ENCODE peak calls at places on chromosomes 12 and 14, in nine cellular contexts. G is uterus, Q is sigmoid colon, N is heart left ventricle, O is fibroblast of lung, W is stomach, P is heart right ventricle, S is kidney, I is ovary. E is an unnamed sample.

GRCh38 chr12:16531623-16532022 is 74.3 kb downstream of the LMO3 start:
- DNase-seq in G (no peak), Q (no peak), N (no peak), O (peak; percentile 14), W (peak; percentile 36), P (no peak), S (no peak), I (no peak), E (no peak)

GRCh38 chr12:51746416-51746815 is 102.1 kb downstream of the FIGNL2 start:
- DNase-seq in G (no peak), Q (no peak), N (no peak), O (no peak), W (no peak), P (no peak), S (no peak), I (no peak), E (no peak)

GRCh38 chr12:101127521-101128219 is 82.4 kb downstream of the SLC5A8 start:
- DNase-seq in G (no peak), Q (no peak), N (no peak), O (peak; percentile 79), W (no peak), P (no peak), S (peak; percentile 48), I (no peak), E (no peak)

GRCh38 chr14:65024957-65025356 is 38.3 kb downstream of the FNTB start:
- DNase-seq in G (no peak), Q (peak; percentile 50), N (no peak), O (no peak), W (no peak), P (no peak), S (no peak), I (no peak), E (no peak)

GRCh38 chr12:62716866-62717477 is 218.0 kb downstream of the PPM1H start:
- DNase-seq in G (no peak), Q (no peak), N (no peak), O (peak; percentile 33), W (no peak), P (no peak), S (no peak), I (no peak), E (no peak)

GRCh38 chr14:92615451-92615850 is 101.9 kb downstream of the RIN3 start:
- DNase-seq in G (no peak), Q (no peak), N (no peak), O (no peak), W (no peak), P (no peak), S (no peak), I (no peak), E (no peak)

GRCh38 chr14:94307410-94307992 is 14.4 kb upstream of the SERPINA10 start:
- DNase-seq in G (no peak), Q (no peak), N (no peak), O (no peak), W (no peak), P (no peak), S (no peak), I (no peak), E (no peak)

GRCh38 chr12:73863541-73863940 is 674.1 kb upstream of the ATXN7L3B start:
- DNase-seq in G (no peak), Q (no peak), N (no peak), O (peak; percentile 22), W (no peak), P (no peak), S (no peak), I (no peak), E (no peak)

GRCh38 chr14:92973798-92974372 is 50.9 kb downstream of the CHGA start:
- DNase-seq in G (peak; percentile 62), Q (no peak), N (no peak), O (no peak), W (no peak), P (no peak), S (peak; percentile 67), I (no peak), E (no peak)

GRCh38 chr14:101810897-101811620 is 49.5 kb downstream of the PPP2R5C start:
- DNase-seq in G (no peak), Q (no peak), N (no peak), O (peak; percentile 52), W (no peak), P (no peak), S (no peak), I (no peak), E (no peak)

GRCh38 chr12:25615119-25615518 is 62.0 kb upstream of the LMNTD1 start:
- DNase-seq in G (no peak), Q (no peak), N (no peak), O (peak; percentile 90), W (no peak), P (no peak), S (no peak), I (no peak), E (no peak)

GRCh38 chr12:27969901-27970390 is 2.6 kb downstream of the PTHLH start:
- DNase-seq in G (peak; percentile 39), Q (peak; percentile 74), N (peak; percentile 50), O (peak; percentile 80), W (peak; percentile 72), P (peak; percentile 38), S (peak; percentile 81), I (peak; percentile 46), E (peak; percentile 11)

GRCh38 chr14:99550387-99550992 is 53.5 kb downstream of the CCDC85C start:
- DNase-seq in G (no peak), Q (no peak), N (no peak), O (no peak), W (no peak), P (no peak), S (no peak), I (no peak), E (no peak)

GRCh38 chr12:24062642-24063245 is 113.3 kb upstream of the SOX5 start:
- DNase-seq in G (no peak), Q (no peak), N (no peak), O (no peak), W (no peak), P (no peak), S (no peak), I (no peak), E (no peak)

GRCh38 chr12:131378861-131379665 is 331.8 kb upstream of the SFSWAP start:
- DNase-seq in G (no peak), Q (no peak), N (no peak), O (no peak), W (no peak), P (no peak), S (peak; percentile 32), I (no peak), E (no peak)
- H3K27ac ChIP-seq in G (no peak overlapping the region), Q (no peak overlapping the region), N (no peak overlapping the region), O (no peak overlapping the region), W (no peak overlapping the region), P (no peak overlapping the region), S (no peak overlapping the region), I (no peak overlapping the region), E (no peak overlapping the region)

DNA sequence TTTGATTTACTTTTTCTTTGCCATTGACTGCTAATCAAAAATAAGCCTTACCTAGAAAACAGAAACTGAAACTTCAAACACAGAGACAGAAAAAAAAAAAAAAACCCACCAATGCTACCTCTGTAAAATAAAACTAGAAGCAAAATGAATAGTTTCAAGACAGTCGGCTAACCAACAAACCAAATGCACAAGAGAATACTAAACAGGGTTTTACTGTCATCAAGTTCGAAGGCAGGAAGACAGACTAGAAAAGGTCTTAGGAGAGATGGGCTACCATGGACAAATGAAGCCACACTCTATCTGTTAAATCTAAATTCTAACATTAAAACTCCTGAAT is 59.5 kb downstream of the SEL1L start:
- DNase-seq in G (no peak), Q (no peak), N (no peak), O (no peak), W (no peak), P (no peak), S (no peak), I (no peak), E (no peak)
- H3K4me3 ChIP-seq in G (no peak overlapping the region), Q (no peak overlapping the region), N (no peak overlapping the region), O (no peak overlapping the region), W (no peak overlapping the region), P (no peak overlapping the region), S (peak overlapping the region; percentile 30), I (no peak overlapping the region), E (no peak overlapping the region)

GRCh38 chr12:46263140-46264017 is 5.5 kb downstream of the SLC38A1 start:
- DNase-seq in G (no peak), Q (no peak), N (no peak), O (no peak), W (no peak), P (no peak), S (no peak), I (no peak), E (no peak)
- TF ChIP-seq CTCF in G (no peak), Q (no peak), N (no peak), O (peak; percentile 34), W (peak; percentile 8), P (peak; percentile 11), S (no peak), I (no peak), E (no peak)

GRCh38 chr12:121239704-121240420 is 29.9 kb downstream of the P2RX4 start:
- DNase-seq in G (no peak), Q (no peak), N (no peak), O (no peak), W (no peak), P (no peak), S (no peak), I (no peak), E (no peak)
- H3K27ac ChIP-seq in G (peak overlapping the region; percentile 83), Q (peak overlapping the region; percentile 80), N (no peak overlapping the region), O (no peak overlapping the region), W (peak overlapping the region; percentile 85), P (peak overlapping the region; percentile 64), S (peak overlapping the region; percentile 28), I (peak overlapping the region; percentile 73), E (peak overlapping the region; percentile 58)

GRCh38 chr12:117967043-117967442 is 1.7 kb downstream of the KSR2 start:
- DNase-seq in G (no peak), Q (no peak), N (no peak), O (no peak), W (no peak), P (no peak), S (no peak), I (no peak), E (no peak)

GRCh38 chr12:117968084-117968789 is 553 bp downstream of the KSR2 start:
- DNase-seq in G (no peak), Q (peak; percentile 5), N (no peak), O (no peak), W (no peak), P (no peak), S (no peak), I (no peak), E (peak; percentile 14)

GRCh38 chr12:117967512-117967911 is 1.3 kb downstream of the KSR2 start:
- DNase-seq in G (no peak), Q (peak; percentile 28), N (no peak), O (no peak), W (no peak), P (no peak), S (no peak), I (no peak), E (peak; percentile 61)

GRCh38 chr12:117970334-117970733 is 1.5 kb upstream of the KSR2 start:
- DNase-seq in G (no peak), Q (no peak), N (no peak), O (no peak), W (no peak), P (no peak), S (no peak), I (no peak), E (no peak)

GRCh38 chr12:117968826-117969659 is at the start of gene KSR2:
- DNase-seq in G (no peak), Q (peak; percentile 43), N (no peak), O (peak; percentile 49), W (peak; percentile 82), P (no peak), S (peak; percentile 91), I (no peak), E (peak; percentile 72)
- H3K4me3 ChIP-seq in G (no peak within 1 kb of the TSS), Q (peak within 1 kb of the TSS; percentile 30), N (peak within 1 kb of the TSS; percentile 7), O (peak within 1 kb of the TSS; percentile 17), W (peak within 1 kb of the TSS; percentile 53), P (peak within 1 kb of the TSS; percentile 48), S (peak within 1 kb of the TSS; percentile 62), I (peak within 1 kb of the TSS; percentile 32), E (peak within 1 kb of the TSS; percentile 42)

GRCh38 chr12:41745593-41745992 is 399.1 kb downstream of the GXYLT1 start:
- DNase-seq in G (no peak), Q (no peak), N (no peak), O (no peak), W (no peak), P (no peak), S (no peak), I (no peak), E (no peak)
- TF ChIP-seq CTCF in G (no peak), Q (no peak), N (no peak), O (no peak), W (no peak), P (no peak), S (no peak), I (no peak), E (no peak)